ENCODE peak calls at places on chromosomes 7 and 10, in ten cellular contexts. One of them, this sample, is unnamed.

GRCh38 chr7:119640326-119640725 is 632.6 kb upstream of the KCND2 start:
- DNase-seq in B cell: no peak
- DNase-seq in RWPE1: no peak
- DNase-seq in WTC11: no peak
- DNase-seq in GM10248: no peak
- DNase-seq in K562: no peak
- DNase-seq in foreskin fibroblast: no peak
- DNase-seq in OCI-LY7: no peak
- DNase-seq in upper lobe of right lung: no peak
- DNase-seq in hepatocyte: no peak
- DNase-seq in this sample: no peak

GRCh38 chr7:17408245-17408903 is 109.9 kb downstream of the AHR start:
- DNase-seq in B cell: no peak
- DNase-seq in OCI-LY7: no peak
- DNase-seq in RWPE1: peak
- DNase-seq in K562: no peak
- DNase-seq in foreskin fibroblast: peak
- DNase-seq in hepatocyte: peak
- DNase-seq in WTC11: no peak
- DNase-seq in upper lobe of right lung: peak
- DNase-seq in GM10248: no peak
- DNase-seq in this sample: no peak

GRCh38 chr7:24741691-24742639 is 15.3 kb downstream of the GSDME start:
- DNase-seq in foreskin fibroblast: peak
- DNase-seq in K562: no peak
- DNase-seq in WTC11: no peak
- DNase-seq in B cell: no peak
- DNase-seq in RWPE1: peak
- DNase-seq in OCI-LY7: no peak
- DNase-seq in upper lobe of right lung: no peak
- DNase-seq in GM10248: no peak
- DNase-seq in hepatocyte: peak
- DNase-seq in this sample: no peak

GRCh38 chr7:35556532-35557471 is 138.1 kb downstream of the HERPUD2 start:
- DNase-seq in OCI-LY7: no peak
- DNase-seq in foreskin fibroblast: no peak
- DNase-seq in hepatocyte: peak
- DNase-seq in B cell: no peak
- DNase-seq in GM10248: no peak
- DNase-seq in K562: no peak
- DNase-seq in RWPE1: no peak
- DNase-seq in upper lobe of right lung: no peak
- DNase-seq in WTC11: no peak
- DNase-seq in this sample: no peak

GRCh38 chr10:93376372-93377296 is 105.5 kb downstream of the MYOF start:
- DNase-seq in upper lobe of right lung: peak
- DNase-seq in B cell: peak
- DNase-seq in OCI-LY7: peak
- DNase-seq in K562: peak
- DNase-seq in GM10248: peak
- DNase-seq in RWPE1: peak
- DNase-seq in WTC11: no peak
- DNase-seq in foreskin fibroblast: peak
- DNase-seq in hepatocyte: peak
- DNase-seq in this sample: peak

GRCh38 chr10:122911889-122912484 is 1.6 kb downstream of the FAM24A start:
- DNase-seq in GM10248: peak
- DNase-seq in OCI-LY7: peak
- DNase-seq in K562: peak
- DNase-seq in foreskin fibroblast: peak
- DNase-seq in hepatocyte: peak
- DNase-seq in RWPE1: peak
- DNase-seq in upper lobe of right lung: no peak
- DNase-seq in WTC11: peak
- DNase-seq in B cell: peak
- DNase-seq in this sample: peak

GRCh38 chr7:2632717-2633537 is 1.1 kb downstream of the TTYH3 start:
- DNase-seq in RWPE1: peak
- DNase-seq in K562: no peak
- DNase-seq in OCI-LY7: peak
- DNase-seq in foreskin fibroblast: peak
- DNase-seq in WTC11: no peak
- DNase-seq in GM10248: peak
- DNase-seq in B cell: peak
- DNase-seq in hepatocyte: peak
- DNase-seq in upper lobe of right lung: peak
- DNase-seq in this sample: peak

GRCh38 chr7:96380111-96380512 is 58.2 kb upstream of the SLC25A13 start:
- DNase-seq in OCI-LY7: no peak
- DNase-seq in K562: no peak
- DNase-seq in upper lobe of right lung: peak
- DNase-seq in GM10248: no peak
- DNase-seq in WTC11: peak
- DNase-seq in hepatocyte: no peak
- DNase-seq in RWPE1: no peak
- DNase-seq in foreskin fibroblast: no peak
- DNase-seq in B cell: no peak
- DNase-seq in this sample: no peak

GRCh38 chr7:23377134-23377533 is 78.0 kb downstream of the MALSU1 start:
- DNase-seq in B cell: no peak
- DNase-seq in upper lobe of right lung: no peak
- DNase-seq in OCI-LY7: no peak
- DNase-seq in GM10248: no peak
- DNase-seq in RWPE1: peak
- DNase-seq in K562: no peak
- DNase-seq in WTC11: no peak
- DNase-seq in foreskin fibroblast: peak
- DNase-seq in hepatocyte: no peak
- DNase-seq in this sample: no peak

GRCh38 chr7:90841759-90842429 is 245.8 kb downstream of the CDK14 start:
- DNase-seq in upper lobe of right lung: no peak
- DNase-seq in foreskin fibroblast: no peak
- DNase-seq in B cell: peak
- DNase-seq in OCI-LY7: no peak
- DNase-seq in K562: no peak
- DNase-seq in hepatocyte: no peak
- DNase-seq in RWPE1: no peak
- DNase-seq in GM10248: no peak
- DNase-seq in WTC11: no peak
- DNase-seq in this sample: no peak

GRCh38 chr7:55108818-55109217 is 90.0 kb downstream of the EGFR start:
- DNase-seq in foreskin fibroblast: no peak
- DNase-seq in WTC11: no peak
- DNase-seq in K562: no peak
- DNase-seq in OCI-LY7: no peak
- DNase-seq in hepatocyte: no peak
- DNase-seq in RWPE1: no peak
- DNase-seq in GM10248: no peak
- DNase-seq in B cell: no peak
- DNase-seq in upper lobe of right lung: no peak
- DNase-seq in this sample: no peak

GRCh38 chr10:79053081-79053434 is 15.7 kb upstream of the ZMIZ1 start:
- DNase-seq in foreskin fibroblast: no peak
- DNase-seq in WTC11: peak
- DNase-seq in RWPE1: no peak
- DNase-seq in B cell: no peak
- DNase-seq in K562: no peak
- DNase-seq in upper lobe of right lung: no peak
- DNase-seq in hepatocyte: no peak
- DNase-seq in OCI-LY7: no peak
- DNase-seq in GM10248: no peak
- DNase-seq in this sample: no peak

GRCh38 chr10:79050896-79051555 is 17.7 kb upstream of the ZMIZ1 start:
- DNase-seq in GM10248: no peak
- DNase-seq in foreskin fibroblast: no peak
- DNase-seq in RWPE1: no peak
- DNase-seq in upper lobe of right lung: peak
- DNase-seq in K562: no peak
- DNase-seq in OCI-LY7: no peak
- DNase-seq in B cell: no peak
- DNase-seq in WTC11: peak
- DNase-seq in hepatocyte: no peak
- DNase-seq in this sample: no peak

GRCh38 chr10:79053481-79054202 is 15.1 kb upstream of the ZMIZ1 start:
- DNase-seq in GM10248: no peak
- DNase-seq in RWPE1: no peak
- DNase-seq in K562: no peak
- DNase-seq in foreskin fibroblast: no peak
- DNase-seq in OCI-LY7: no peak
- DNase-seq in hepatocyte: no peak
- DNase-seq in B cell: no peak
- DNase-seq in upper lobe of right lung: peak
- DNase-seq in WTC11: no peak
- DNase-seq in this sample: no peak

GRCh38 chr10:79051766-79052165 is 17.0 kb upstream of the ZMIZ1 start:
- DNase-seq in B cell: no peak
- DNase-seq in GM10248: no peak
- DNase-seq in WTC11: peak
- DNase-seq in RWPE1: no peak
- DNase-seq in foreskin fibroblast: no peak
- DNase-seq in hepatocyte: no peak
- DNase-seq in OCI-LY7: no peak
- DNase-seq in upper lobe of right lung: peak
- DNase-seq in K562: no peak
- DNase-seq in this sample: no peak

DNA sequence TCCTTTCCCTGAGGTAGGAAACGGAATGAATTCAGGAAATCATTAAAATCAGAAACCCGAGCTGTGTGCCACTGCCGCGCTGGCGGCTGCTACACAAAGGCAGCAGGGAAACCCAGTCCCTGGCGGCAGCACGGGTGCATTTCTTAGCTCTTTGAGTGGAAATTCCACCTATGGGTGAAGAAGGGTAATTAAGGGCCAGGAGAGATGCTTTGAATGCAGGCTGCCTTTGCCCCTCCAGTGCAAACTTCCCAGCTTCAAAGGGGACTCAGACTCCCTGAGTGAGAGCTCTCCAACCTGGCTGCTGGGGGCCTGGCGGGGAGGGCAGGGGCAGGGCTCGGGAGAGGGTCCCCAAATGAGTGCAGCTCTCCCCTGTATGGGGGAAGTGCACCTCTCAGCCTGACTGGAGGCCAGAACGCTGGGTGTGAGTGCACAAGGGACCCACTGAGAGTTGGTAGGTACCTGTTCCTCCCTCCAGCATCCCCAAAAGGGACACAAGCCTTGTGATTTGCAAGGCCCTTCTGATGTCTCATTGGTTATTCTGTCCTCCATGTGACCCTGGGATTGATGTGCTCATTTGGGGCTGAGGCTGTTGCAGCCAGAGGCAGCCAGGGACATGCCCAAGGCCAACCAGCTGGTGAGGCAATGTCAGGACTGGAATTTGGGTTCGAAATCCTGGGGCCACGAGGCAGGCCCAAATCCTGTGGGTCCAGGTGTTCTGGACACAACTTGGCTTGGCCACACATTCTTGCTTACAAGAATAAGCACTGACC is 16.3 kb upstream of the ZMIZ1 start:
- DNase-seq in B cell: no peak
- DNase-seq in hepatocyte: peak
- DNase-seq in GM10248: no peak
- DNase-seq in K562: peak
- DNase-seq in OCI-LY7: peak
- DNase-seq in RWPE1: no peak
- DNase-seq in WTC11: peak
- DNase-seq in upper lobe of right lung: peak
- DNase-seq in foreskin fibroblast: no peak
- DNase-seq in this sample: no peak
- TF ChIP-seq CTCF in B cell: peak
- TF ChIP-seq CTCF in hepatocyte: peak
- TF ChIP-seq CTCF in GM10248: no peak
- TF ChIP-seq CTCF in K562: peak
- TF ChIP-seq CTCF in OCI-LY7: peak
- TF ChIP-seq CTCF in RWPE1: no peak
- TF ChIP-seq CTCF in WTC11: no peak
- TF ChIP-seq CTCF in upper lobe of right lung: peak
- TF ChIP-seq CTCF in foreskin fibroblast: no peak
- TF ChIP-seq CTCF in this sample: no peak

GRCh38 chr7:1307828-1308227 is 75.2 kb downstream of the UNCX start:
- DNase-seq in OCI-LY7: no peak
- DNase-seq in foreskin fibroblast: no peak
- DNase-seq in RWPE1: no peak
- DNase-seq in GM10248: no peak
- DNase-seq in B cell: no peak
- DNase-seq in upper lobe of right lung: no peak
- DNase-seq in WTC11: no peak
- DNase-seq in K562: no peak
- DNase-seq in hepatocyte: no peak
- DNase-seq in this sample: no peak
- TF ChIP-seq CTCF in OCI-LY7: no peak
- TF ChIP-seq CTCF in foreskin fibroblast: no peak
- TF ChIP-seq CTCF in RWPE1: no peak
- TF ChIP-seq CTCF in GM10248: no peak
- TF ChIP-seq CTCF in B cell: no peak
- TF ChIP-seq CTCF in upper lobe of right lung: no peak
- TF ChIP-seq CTCF in WTC11: no peak
- TF ChIP-seq CTCF in K562: no peak
- TF ChIP-seq CTCF in hepatocyte: no peak
- TF ChIP-seq CTCF in this sample: no peak

GRCh38 chr7:131010029-131010705 is 276.2 kb upstream of the KLF14 start:
- DNase-seq in hepatocyte: no peak
- DNase-seq in upper lobe of right lung: no peak
- DNase-seq in GM10248: no peak
- DNase-seq in RWPE1: no peak
- DNase-seq in OCI-LY7: no peak
- DNase-seq in WTC11: no peak
- DNase-seq in foreskin fibroblast: no peak
- DNase-seq in B cell: no peak
- DNase-seq in K562: no peak
- DNase-seq in this sample: no peak
- TF ChIP-seq CTCF in hepatocyte: no peak
- TF ChIP-seq CTCF in upper lobe of right lung: no peak
- TF ChIP-seq CTCF in GM10248: no peak
- TF ChIP-seq CTCF in RWPE1: no peak
- TF ChIP-seq CTCF in OCI-LY7: no peak
- TF ChIP-seq CTCF in WTC11: no peak
- TF ChIP-seq CTCF in foreskin fibroblast: no peak
- TF ChIP-seq CTCF in B cell: no peak
- TF ChIP-seq CTCF in K562: no peak
- TF ChIP-seq CTCF in this sample: no peak

GRCh38 chr10:54402576-54402975 is 398.5 kb downstream of the PCDH15 start:
- DNase-seq in hepatocyte: peak
- DNase-seq in B cell: no peak
- DNase-seq in WTC11: no peak
- DNase-seq in RWPE1: peak
- DNase-seq in GM10248: no peak
- DNase-seq in upper lobe of right lung: no peak
- DNase-seq in K562: no peak
- DNase-seq in foreskin fibroblast: no peak
- DNase-seq in OCI-LY7: peak
- DNase-seq in this sample: no peak
- TF ChIP-seq CTCF in hepatocyte: peak
- TF ChIP-seq CTCF in B cell: no peak
- TF ChIP-seq CTCF in WTC11: peak
- TF ChIP-seq CTCF in RWPE1: peak
- TF ChIP-seq CTCF in GM10248: peak
- TF ChIP-seq CTCF in upper lobe of right lung: peak
- TF ChIP-seq CTCF in K562: no peak
- TF ChIP-seq CTCF in foreskin fibroblast: no peak
- TF ChIP-seq CTCF in OCI-LY7: peak
- TF ChIP-seq CTCF in this sample: peak

This sample was measured in GM13977.